ENCODE peak calls at places on chromosome 9, in ten cellular contexts. One of them, this sample, is unnamed.
A peak's percentile ranks its signal among the peaks of the same experiment; 100 is the strongest.

GRCh38 chr9:129667850-129668249 is 2.4 kb downstream of the PRRX2 start:
- DNase-seq in T-helper 9 cell: no peak
- DNase-seq in NCI-H1694: no peak
- DNase-seq in germinal center: no peak
- DNase-seq in foreskin fibroblast: no peak
- DNase-seq in iPS-NIHi11: no peak
- DNase-seq in stimulated activated CD8-positive, alpha-beta memory T cell treated with anti-CD3 and anti-CD28 coated beads, Interleukin-15, amount 100 ng/mL, for 1 hour: no peak
- DNase-seq in BJ: no peak
- DNase-seq in GM06990: no peak
- DNase-seq in dermis blood vessel endothelial cell: no peak
- DNase-seq in this sample: no peak

GRCh38 chr9:112049834-112050516 is 125.1 kb downstream of the SUSD1 start:
- DNase-seq in T-helper 9 cell: no peak
- DNase-seq in NCI-H1694: no peak
- DNase-seq in germinal center: no peak
- DNase-seq in foreskin fibroblast: peak; percentile 27
- DNase-seq in iPS-NIHi11: no peak
- DNase-seq in stimulated activated CD8-positive, alpha-beta memory T cell treated with anti-CD3 and anti-CD28 coated beads, Interleukin-15, amount 100 ng/mL, for 1 hour: no peak
- DNase-seq in BJ: peak; percentile 35
- DNase-seq in GM06990: no peak
- DNase-seq in dermis blood vessel endothelial cell: no peak
- DNase-seq in this sample: no peak

GRCh38 chr9:71487046-71487445 is 281.3 kb downstream of the CEMIP2 start:
- DNase-seq in T-helper 9 cell: no peak
- DNase-seq in NCI-H1694: no peak
- DNase-seq in germinal center: no peak
- DNase-seq in foreskin fibroblast: peak; percentile 6
- DNase-seq in iPS-NIHi11: peak; percentile 11
- DNase-seq in stimulated activated CD8-positive, alpha-beta memory T cell treated with anti-CD3 and anti-CD28 coated beads, Interleukin-15, amount 100 ng/mL, for 1 hour: no peak
- DNase-seq in BJ: peak; percentile 38
- DNase-seq in GM06990: no peak
- DNase-seq in dermis blood vessel endothelial cell: no peak
- DNase-seq in this sample: peak; percentile 30

GRCh38 chr9:110148384-110148783 is 59.6 kb downstream of the C9orf152 start:
- DNase-seq in T-helper 9 cell: no peak
- DNase-seq in NCI-H1694: no peak
- DNase-seq in germinal center: no peak
- DNase-seq in foreskin fibroblast: no peak
- DNase-seq in iPS-NIHi11: no peak
- DNase-seq in stimulated activated CD8-positive, alpha-beta memory T cell treated with anti-CD3 and anti-CD28 coated beads, Interleukin-15, amount 100 ng/mL, for 1 hour: no peak
- DNase-seq in BJ: no peak
- DNase-seq in GM06990: peak; percentile 67
- DNase-seq in dermis blood vessel endothelial cell: no peak
- DNase-seq in this sample: no peak

GRCh38 chr9:100697339-100697738 is 119.5 kb downstream of the CAVIN4 start:
- DNase-seq in T-helper 9 cell: no peak
- DNase-seq in NCI-H1694: no peak
- DNase-seq in germinal center: no peak
- DNase-seq in foreskin fibroblast: no peak
- DNase-seq in iPS-NIHi11: no peak
- DNase-seq in stimulated activated CD8-positive, alpha-beta memory T cell treated with anti-CD3 and anti-CD28 coated beads, Interleukin-15, amount 100 ng/mL, for 1 hour: no peak
- DNase-seq in BJ: no peak
- DNase-seq in GM06990: no peak
- DNase-seq in dermis blood vessel endothelial cell: no peak
- DNase-seq in this sample: no peak

GRCh38 chr9:99398241-99398640 is 176.2 kb downstream of the SEC61B start:
- DNase-seq in T-helper 9 cell: no peak
- DNase-seq in NCI-H1694: no peak
- DNase-seq in germinal center: no peak
- DNase-seq in foreskin fibroblast: no peak
- DNase-seq in iPS-NIHi11: no peak
- DNase-seq in stimulated activated CD8-positive, alpha-beta memory T cell treated with anti-CD3 and anti-CD28 coated beads, Interleukin-15, amount 100 ng/mL, for 1 hour: no peak
- DNase-seq in BJ: no peak
- DNase-seq in GM06990: no peak
- DNase-seq in dermis blood vessel endothelial cell: no peak
- DNase-seq in this sample: no peak

GRCh38 chr9:125529589-125530515 is 177.2 kb downstream of the MAPKAP1 start:
- DNase-seq in T-helper 9 cell: no peak
- DNase-seq in NCI-H1694: no peak
- DNase-seq in germinal center: peak; percentile 33
- DNase-seq in foreskin fibroblast: no peak
- DNase-seq in iPS-NIHi11: no peak
- DNase-seq in stimulated activated CD8-positive, alpha-beta memory T cell treated with anti-CD3 and anti-CD28 coated beads, Interleukin-15, amount 100 ng/mL, for 1 hour: no peak
- DNase-seq in BJ: no peak
- DNase-seq in GM06990: peak; percentile 56
- DNase-seq in dermis blood vessel endothelial cell: no peak
- DNase-seq in this sample: no peak

GRCh38 chr9:134085674-134086073 is 17.8 kb upstream of the BRD3 start:
- DNase-seq in T-helper 9 cell: no peak
- DNase-seq in NCI-H1694: no peak
- DNase-seq in germinal center: no peak
- DNase-seq in foreskin fibroblast: no peak
- DNase-seq in iPS-NIHi11: no peak
- DNase-seq in stimulated activated CD8-positive, alpha-beta memory T cell treated with anti-CD3 and anti-CD28 coated beads, Interleukin-15, amount 100 ng/mL, for 1 hour: no peak
- DNase-seq in BJ: no peak
- DNase-seq in GM06990: no peak
- DNase-seq in dermis blood vessel endothelial cell: no peak
- DNase-seq in this sample: no peak

GRCh38 chr9:98087420-98088354 is 31.2 kb downstream of the NANS start:
- DNase-seq in T-helper 9 cell: no peak
- DNase-seq in NCI-H1694: no peak
- DNase-seq in germinal center: peak; percentile 79
- DNase-seq in foreskin fibroblast: peak; percentile 50
- DNase-seq in iPS-NIHi11: peak; percentile 73
- DNase-seq in stimulated activated CD8-positive, alpha-beta memory T cell treated with anti-CD3 and anti-CD28 coated beads, Interleukin-15, amount 100 ng/mL, for 1 hour: no peak
- DNase-seq in BJ: no peak
- DNase-seq in GM06990: peak; percentile 77
- DNase-seq in dermis blood vessel endothelial cell: peak; percentile 80
- DNase-seq in this sample: no peak

GRCh38 chr9:27340876-27341540 is 44.1 kb upstream of the EQTN start:
- DNase-seq in T-helper 9 cell: no peak
- DNase-seq in NCI-H1694: no peak
- DNase-seq in germinal center: no peak
- DNase-seq in foreskin fibroblast: no peak
- DNase-seq in iPS-NIHi11: peak; percentile 34
- DNase-seq in stimulated activated CD8-positive, alpha-beta memory T cell treated with anti-CD3 and anti-CD28 coated beads, Interleukin-15, amount 100 ng/mL, for 1 hour: no peak
- DNase-seq in BJ: no peak
- DNase-seq in GM06990: no peak
- DNase-seq in dermis blood vessel endothelial cell: no peak
- DNase-seq in this sample: no peak

GRCh38 chr9:90142580-90142979 is 500.0 kb downstream of the DIRAS2 start:
- DNase-seq in T-helper 9 cell: peak; percentile 51
- DNase-seq in NCI-H1694: peak; percentile 50
- DNase-seq in germinal center: peak; percentile 15
- DNase-seq in foreskin fibroblast: peak; percentile 2
- DNase-seq in iPS-NIHi11: peak; percentile 17
- DNase-seq in stimulated activated CD8-positive, alpha-beta memory T cell treated with anti-CD3 and anti-CD28 coated beads, Interleukin-15, amount 100 ng/mL, for 1 hour: peak; percentile 43
- DNase-seq in BJ: no peak
- DNase-seq in GM06990: peak; percentile 6
- DNase-seq in dermis blood vessel endothelial cell: peak; percentile 65
- DNase-seq in this sample: peak; percentile 8

GRCh38 chr9:94757158-94757557 is 30.7 kb downstream of the AOPEP start:
- DNase-seq in T-helper 9 cell: no peak
- DNase-seq in NCI-H1694: no peak
- DNase-seq in germinal center: no peak
- DNase-seq in foreskin fibroblast: no peak
- DNase-seq in iPS-NIHi11: no peak
- DNase-seq in stimulated activated CD8-positive, alpha-beta memory T cell treated with anti-CD3 and anti-CD28 coated beads, Interleukin-15, amount 100 ng/mL, for 1 hour: no peak
- DNase-seq in BJ: peak; percentile 10
- DNase-seq in GM06990: no peak
- DNase-seq in dermis blood vessel endothelial cell: no peak
- DNase-seq in this sample: no peak

GRCh38 chr9:128917151-128917849 is 3.5 kb upstream of the PHYHD1 start:
- DNase-seq in T-helper 9 cell: no peak
- DNase-seq in NCI-H1694: peak; percentile 23
- DNase-seq in germinal center: no peak
- DNase-seq in foreskin fibroblast: peak; percentile 88
- DNase-seq in iPS-NIHi11: no peak
- DNase-seq in stimulated activated CD8-positive, alpha-beta memory T cell treated with anti-CD3 and anti-CD28 coated beads, Interleukin-15, amount 100 ng/mL, for 1 hour: no peak
- DNase-seq in BJ: no peak
- DNase-seq in GM06990: no peak
- DNase-seq in dermis blood vessel endothelial cell: peak; percentile 78
- DNase-seq in this sample: peak; percentile 49

GRCh38 chr9:100472725-100473261 is at the start of gene TMEFF1:
- DNase-seq in T-helper 9 cell: peak; percentile 13
- DNase-seq in NCI-H1694: peak; percentile 14
- DNase-seq in germinal center: peak; percentile 69
- DNase-seq in foreskin fibroblast: no peak
- DNase-seq in iPS-NIHi11: peak; percentile 97
- DNase-seq in stimulated activated CD8-positive, alpha-beta memory T cell treated with anti-CD3 and anti-CD28 coated beads, Interleukin-15, amount 100 ng/mL, for 1 hour: no peak
- DNase-seq in BJ: no peak
- DNase-seq in GM06990: peak; percentile 39
- DNase-seq in dermis blood vessel endothelial cell: peak; percentile 70
- DNase-seq in this sample: no peak

GRCh38 chr9:14198544-14199510 is 115.1 kb downstream of the NFIB start:
- DNase-seq in T-helper 9 cell: no peak
- DNase-seq in NCI-H1694: no peak
- DNase-seq in germinal center: no peak
- DNase-seq in foreskin fibroblast: no peak
- DNase-seq in iPS-NIHi11: peak; percentile 15
- DNase-seq in stimulated activated CD8-positive, alpha-beta memory T cell treated with anti-CD3 and anti-CD28 coated beads, Interleukin-15, amount 100 ng/mL, for 1 hour: no peak
- DNase-seq in BJ: no peak
- DNase-seq in GM06990: no peak
- DNase-seq in dermis blood vessel endothelial cell: peak; percentile 66
- DNase-seq in this sample: no peak

GRCh38 chr9:136120438-136120844 is 1.8 kb upstream of the TMEM250 start:
- DNase-seq in T-helper 9 cell: no peak
- DNase-seq in NCI-H1694: no peak
- DNase-seq in germinal center: no peak
- DNase-seq in foreskin fibroblast: no peak
- DNase-seq in iPS-NIHi11: no peak
- DNase-seq in stimulated activated CD8-positive, alpha-beta memory T cell treated with anti-CD3 and anti-CD28 coated beads, Interleukin-15, amount 100 ng/mL, for 1 hour: no peak
- DNase-seq in BJ: no peak
- DNase-seq in GM06990: no peak
- DNase-seq in dermis blood vessel endothelial cell: no peak
- DNase-seq in this sample: no peak

GRCh38 chr9:30673132-30673531 is 1711.3 kb upstream of the ACO1 start:
- DNase-seq in T-helper 9 cell: no peak
- DNase-seq in NCI-H1694: no peak
- DNase-seq in germinal center: no peak
- DNase-seq in foreskin fibroblast: no peak
- DNase-seq in iPS-NIHi11: no peak
- DNase-seq in stimulated activated CD8-positive, alpha-beta memory T cell treated with anti-CD3 and anti-CD28 coated beads, Interleukin-15, amount 100 ng/mL, for 1 hour: no peak
- DNase-seq in BJ: no peak
- DNase-seq in GM06990: no peak
- DNase-seq in dermis blood vessel endothelial cell: no peak
- DNase-seq in this sample: no peak

GRCh38 chr9:76004526-76004925 is 114.1 kb downstream of the PCSK5 start:
- DNase-seq in T-helper 9 cell: no peak
- DNase-seq in NCI-H1694: no peak
- DNase-seq in germinal center: no peak
- DNase-seq in foreskin fibroblast: no peak
- DNase-seq in iPS-NIHi11: no peak
- DNase-seq in stimulated activated CD8-positive, alpha-beta memory T cell treated with anti-CD3 and anti-CD28 coated beads, Interleukin-15, amount 100 ng/mL, for 1 hour: no peak
- DNase-seq in BJ: no peak
- DNase-seq in GM06990: peak; percentile 6
- DNase-seq in dermis blood vessel endothelial cell: no peak
- DNase-seq in this sample: no peak

GRCh38 chr9:104808030-104808614 is 44.2 kb downstream of the NIPSNAP3B start:
- DNase-seq in T-helper 9 cell: no peak
- DNase-seq in NCI-H1694: peak; percentile 61
- DNase-seq in germinal center: no peak
- DNase-seq in foreskin fibroblast: peak; percentile 40
- DNase-seq in iPS-NIHi11: peak; percentile 38
- DNase-seq in stimulated activated CD8-positive, alpha-beta memory T cell treated with anti-CD3 and anti-CD28 coated beads, Interleukin-15, amount 100 ng/mL, for 1 hour: no peak
- DNase-seq in BJ: no peak
- DNase-seq in GM06990: no peak
- DNase-seq in dermis blood vessel endothelial cell: peak; percentile 76
- DNase-seq in this sample: no peak

GRCh38 chr9:38251461-38251860 is 141.0 kb upstream of the ALDH1B1 start:
- DNase-seq in T-helper 9 cell: no peak
- DNase-seq in NCI-H1694: no peak
- DNase-seq in germinal center: no peak
- DNase-seq in foreskin fibroblast: no peak
- DNase-seq in iPS-NIHi11: no peak
- DNase-seq in stimulated activated CD8-positive, alpha-beta memory T cell treated with anti-CD3 and anti-CD28 coated beads, Interleukin-15, amount 100 ng/mL, for 1 hour: no peak
- DNase-seq in BJ: no peak
- DNase-seq in GM06990: no peak
- DNase-seq in dermis blood vessel endothelial cell: no peak
- DNase-seq in this sample: no peak

GRCh38 chr9:89750117-89750551 is 145.3 kb downstream of the GADD45G start:
- DNase-seq in T-helper 9 cell: no peak
- DNase-seq in NCI-H1694: peak; percentile 33
- DNase-seq in germinal center: no peak
- DNase-seq in foreskin fibroblast: no peak
- DNase-seq in iPS-NIHi11: peak; percentile 30
- DNase-seq in stimulated activated CD8-positive, alpha-beta memory T cell treated with anti-CD3 and anti-CD28 coated beads, Interleukin-15, amount 100 ng/mL, for 1 hour: no peak
- DNase-seq in BJ: no peak
- DNase-seq in GM06990: no peak
- DNase-seq in dermis blood vessel endothelial cell: no peak
- DNase-seq in this sample: no peak

GRCh38 chr9:125504616-125505015 is 202.4 kb downstream of the MAPKAP1 start:
- DNase-seq in T-helper 9 cell: no peak
- DNase-seq in NCI-H1694: no peak
- DNase-seq in germinal center: no peak
- DNase-seq in foreskin fibroblast: no peak
- DNase-seq in iPS-NIHi11: no peak
- DNase-seq in stimulated activated CD8-positive, alpha-beta memory T cell treated with anti-CD3 and anti-CD28 coated beads, Interleukin-15, amount 100 ng/mL, for 1 hour: no peak
- DNase-seq in BJ: no peak
- DNase-seq in GM06990: no peak
- DNase-seq in dermis blood vessel endothelial cell: no peak
- DNase-seq in this sample: no peak

This sample was measured in AG09319.